ENCODE peak calls at places on chromosomes 6 and 20, in four cellular contexts. C is choroid plexus epithelial cell, L is kidney epithelial cell, O is nephron progenitor cell. R is an unnamed sample.

GRCh38 chr6:149890629-149891045 is 7.3 kb downstream of the RAET1E start:
- DNase-seq in O (no peak), C (no peak), L (no peak), R (no peak)

GRCh38 chr6:95648636-95649035 is 71.3 kb downstream of the MANEA start:
- DNase-seq in C (no peak), L (no peak), O (no peak), R (no peak)

GRCh38 chr20:51456511-51457280 is 85.8 kb downstream of the NFATC2 start:
- DNase-seq in C (peak), L (peak), O (peak), R (peak)

GRCh38 chr6:14086701-14087100 is 30.9 kb upstream of the CD83 start:
- DNase-seq in L (no peak), O (no peak), C (no peak), R (no peak)

GRCh38 chr6:6474170-6474920 is 114.2 kb upstream of the LY86 start:
- DNase-seq in O (peak), L (no peak), C (no peak), R (no peak)

GRCh38 chr6:11727995-11728961 is 50.3 kb downstream of the ADTRP start:
- DNase-seq in O (no peak), C (no peak), L (no peak), R (no peak)

GRCh38 chr20:61584851-61585250 is 332.8 kb downstream of the CDH4 start:
- DNase-seq in L (no peak), O (no peak), C (no peak), R (no peak)

GRCh38 chr6:133833905-133834304 is 55.0 kb upstream of the TCF21 start:
- DNase-seq in L (no peak), O (no peak), C (peak), R (no peak)

GRCh38 chr20:17662333-17663039 is 19.6 kb downstream of the RRBP1 start:
- DNase-seq in C (peak), O (no peak), L (no peak), R (no peak)

GRCh38 chr6:11189865-11190624 is 42.4 kb downstream of the NEDD9 start:
- DNase-seq in O (no peak), L (no peak), C (no peak), R (no peak)

GRCh38 chr6:74117113-74117512 is 421.1 kb downstream of the CD109 start:
- DNase-seq in L (no peak), C (no peak), O (no peak), R (no peak)

GRCh38 chr20:19735446-19735845 is 22.6 kb upstream of the RIN2 start:
- DNase-seq in C (peak), L (peak), O (no peak), R (no peak)

GRCh38 chr6:87152528-87152950 is 2.8 kb upstream of the ZNF292 start:
- DNase-seq in O (no peak), C (peak), L (no peak), R (no peak)

GRCh38 chr6:65707134-65707826 is at the start of gene EYS:
- DNase-seq in L (no peak), O (no peak), C (no peak), R (no peak)

GRCh38 chr6:44226368-44227137 is 3.2 kb downstream of the SLC29A1 start:
- DNase-seq in O (peak), L (no peak), C (no peak), R (no peak)

GRCh38 chr6:44806656-44807055 is 419.1 kb downstream of the CDC5L start:
- DNase-seq in O (no peak), C (no peak), L (no peak), R (no peak)

GRCh38 chr6:148524976-148525375 is 182.3 kb downstream of the SASH1 start:
- DNase-seq in C (peak), O (no peak), L (no peak), R (no peak)

GRCh38 chr20:37729452-37729851 is 35.6 kb downstream of the CTNNBL1 start:
- DNase-seq in L (no peak), O (no peak), C (no peak), R (no peak)

GRCh38 chr20:56752274-56752673 is 123.2 kb downstream of the TFAP2C start:
- DNase-seq in C (no peak), L (no peak), O (no peak), R (peak)

GRCh38 chr6:34953084-34954025 is 64.3 kb downstream of the ANKS1A start:
- DNase-seq in L (peak), O (no peak), C (peak), R (no peak)

GRCh38 chr6:6749791-6750434 is 161.4 kb downstream of the LY86 start:
- DNase-seq in O (peak), C (peak), L (peak), R (peak)

GRCh38 chr6:97102152-97102790 is 177.7 kb downstream of the KLHL32 start:
- DNase-seq in L (no peak), C (no peak), O (no peak), R (no peak)

GRCh38 chr6:2505624-2506023 is 245.1 kb downstream of the MYLK4 start:
- DNase-seq in L (no peak), O (peak), C (no peak), R (no peak)

GRCh38 chr6:99838607-99839006 is 155.4 kb downstream of the MCHR2 start:
- DNase-seq in L (no peak), O (no peak), C (no peak), R (no peak)

GRCh38 chr6:168565112-168565511 is 124.1 kb downstream of the SMOC2 start:
- DNase-seq in C (no peak), L (no peak), O (no peak), R (no peak)

GRCh38 chr6:63740709-63741108 is 105.1 kb downstream of the PHF3 start:
- DNase-seq in C (peak), O (no peak), L (peak), R (peak)

GRCh38 chr20:61170521-61170920 is 81.5 kb upstream of the CDH4 start:
- DNase-seq in C (no peak), L (no peak), O (peak), R (no peak)

GRCh38 chr6:139020689-139021088 is 7.9 kb upstream of the ABRACL start:
- DNase-seq in O (no peak), L (no peak), C (no peak), R (no peak)

GRCh38 chr6:44435500-44435899 is 48.0 kb downstream of the CDC5L start:
- DNase-seq in C (no peak), O (no peak), L (no peak), R (no peak)

GRCh38 chr20:52049001-52049731 is 142.4 kb downstream of the ZFP64 start:
- DNase-seq in C (peak), O (peak), L (no peak), R (no peak)

GRCh38 chr20:59832406-59833156 is 100.9 kb downstream of the SYCP2 start:
- DNase-seq in L (no peak), C (no peak), O (no peak), R (no peak)

GRCh38 chr20:45725134-45725533 is 3.0 kb downstream of the SPINT4 start:
- DNase-seq in O (no peak), L (no peak), C (peak), R (no peak)

GRCh38 chr6:72624557-72625160 is 2.8 kb downstream of the KCNQ5 start:
- DNase-seq in L (no peak), O (peak), C (peak), R (no peak)

GRCh38 chr6:107080036-107080435 is 35.3 kb downstream of the BEND3 start:
- DNase-seq in O (no peak), C (no peak), L (no peak), R (no peak)

GRCh38 chr6:107077710-107078109 is 37.6 kb downstream of the BEND3 start:
- DNase-seq in L (no peak), C (no peak), O (no peak), R (no peak)

GRCh38 chr6:107079429-107079828 is 35.9 kb downstream of the BEND3 start:
- DNase-seq in O (no peak), L (no peak), C (no peak), R (no peak)

GRCh38 chr6:107070686-107071085 is 42.7 kb downstream of the MTRES1 start:
- DNase-seq in O (no peak), C (no peak), L (no peak), R (no peak)

GRCh38 chr6:107075951-107076381 is 39.3 kb downstream of the BEND3 start:
- DNase-seq in O (no peak), C (peak), L (no peak), R (no peak)
- TF ChIP-seq CTCF in O (no peak), C (peak), L (peak), R (no peak)

GRCh38 chr20:35479798-35480197 is 24.4 kb downstream of the CEP250 start:
- DNase-seq in L (no peak), O (no peak), C (no peak), R (no peak)

GRCh38 chr20:35476288-35476687 is 20.9 kb downstream of the CEP250 start:
- DNase-seq in L (no peak), O (no peak), C (no peak), R (no peak)

GRCh38 chr20:35473684-35474083 is 18.3 kb downstream of the CEP250 start:
- DNase-seq in O (no peak), L (no peak), C (no peak), R (no peak)

GRCh38 chr20:35474504-35474903 is 19.1 kb downstream of the CEP250 start:
- DNase-seq in L (no peak), C (no peak), O (no peak), R (no peak)

GRCh38 chr20:35478804-35479472 is 23.5 kb downstream of the CEP250 start:
- DNase-seq in L (no peak), O (no peak), C (peak), R (no peak)
- TF ChIP-seq CTCF in L (peak), O (no peak), C (peak), R (no peak)

GRCh38 chr6:53547815-53548496 is 3.1 kb upstream of the GCLC start:
- DNase-seq in C (peak), O (peak), L (peak), R (peak)
- TF ChIP-seq CTCF in C (no peak), O (no peak), L (no peak), R (peak)

DNA sequence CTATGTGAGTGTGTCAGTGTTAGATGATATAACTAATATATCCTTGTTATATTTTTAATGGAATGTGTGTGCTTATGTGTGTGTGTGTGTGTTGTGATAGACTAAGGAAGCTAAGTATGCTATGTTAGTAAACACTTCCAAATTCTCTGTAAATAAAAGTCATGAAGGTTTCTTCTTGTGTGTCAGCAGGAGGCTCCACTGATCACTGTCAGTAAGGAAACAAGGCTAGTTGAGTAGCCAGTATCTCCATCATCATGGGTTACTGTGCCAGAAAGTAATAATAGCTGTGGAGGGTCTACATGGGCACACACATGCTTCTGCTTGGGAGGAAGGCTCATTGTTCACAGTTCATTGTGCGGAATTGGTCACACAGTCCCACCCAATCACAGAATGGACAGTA is 302.8 kb upstream of the RNF217 start:
- DNase-seq in C (no peak), O (no peak), L (no peak), R (no peak)
- TF ChIP-seq CTCF in C (no peak), O (no peak), L (no peak), R (no peak)

DNA sequence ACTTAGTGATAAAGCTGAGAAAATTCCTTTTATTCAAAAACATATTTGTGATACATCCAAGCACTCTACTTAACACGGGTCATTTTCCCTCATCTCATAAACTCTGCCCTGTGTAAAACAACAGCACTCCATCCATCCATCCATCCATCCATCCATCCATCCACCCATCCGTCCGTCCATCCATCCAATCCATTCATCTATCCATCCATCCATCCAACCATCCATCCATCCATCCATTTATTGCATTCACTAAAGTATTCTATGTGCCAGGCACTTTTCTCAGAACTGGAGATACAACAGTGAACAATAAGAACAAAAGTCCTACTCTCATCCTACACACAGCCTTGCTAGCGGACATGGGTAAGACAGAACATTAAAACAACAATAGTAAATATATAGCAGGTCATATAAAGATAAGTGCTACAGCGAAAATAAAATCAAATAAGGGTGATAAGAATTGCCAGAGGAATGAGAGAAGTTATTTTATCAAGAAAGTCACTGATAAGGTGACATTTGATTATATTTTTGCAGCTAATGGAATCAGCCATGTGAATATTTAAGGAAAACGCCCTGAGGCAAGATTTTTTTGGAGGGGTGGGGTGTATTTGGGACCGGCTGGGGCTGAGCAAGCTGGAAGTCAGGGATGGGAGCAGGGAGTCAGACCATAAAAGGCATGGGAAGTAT is 78.2 kb downstream of the ADAT2 start:
- DNase-seq in L (no peak), O (no peak), C (no peak), R (no peak)
- TF ChIP-seq CTCF in L (no peak), O (no peak), C (no peak), R (no peak)

GRCh38 chr20:25361287-25361683 is 29.4 kb downstream of the ABHD12 start:
- DNase-seq in L (no peak), O (no peak), C (no peak), R (no peak)
- TF ChIP-seq CTCF in L (no peak), O (no peak), C (no peak), R (no peak)

GRCh38 chr6:131602913-131603312 is 25.1 kb downstream of the MED23 start:
- DNase-seq in O (no peak), C (peak), L (peak), R (peak)
- TF ChIP-seq CTCF in O (no peak), C (no peak), L (no peak), R (no peak)

GRCh38 chr6:17900011-17900410 is 87.4 kb downstream of the KIF13A start:
- DNase-seq in O (no peak), C (no peak), L (no peak), R (no peak)
- TF ChIP-seq CTCF in O (no peak), C (no peak), L (no peak), R (no peak)

GRCh38 chr6:160991411-160992322 is at the start of gene MAP3K4:
- DNase-seq in L (no peak), C (peak), O (peak), R (no peak)

GRCh38 chr6:160996316-160996715 is 4.7 kb downstream of the MAP3K4 start:
- DNase-seq in L (no peak), O (no peak), C (peak), R (no peak)

GRCh38 chr6:160990847-160991410 is 640 bp upstream of the MAP3K4 start:
- DNase-seq in O (no peak), C (peak), L (no peak), R (no peak)

GRCh38 chr6:160995271-160995670 is 3.7 kb downstream of the MAP3K4 start:
- DNase-seq in L (no peak), O (no peak), C (no peak), R (no peak)

DNA sequence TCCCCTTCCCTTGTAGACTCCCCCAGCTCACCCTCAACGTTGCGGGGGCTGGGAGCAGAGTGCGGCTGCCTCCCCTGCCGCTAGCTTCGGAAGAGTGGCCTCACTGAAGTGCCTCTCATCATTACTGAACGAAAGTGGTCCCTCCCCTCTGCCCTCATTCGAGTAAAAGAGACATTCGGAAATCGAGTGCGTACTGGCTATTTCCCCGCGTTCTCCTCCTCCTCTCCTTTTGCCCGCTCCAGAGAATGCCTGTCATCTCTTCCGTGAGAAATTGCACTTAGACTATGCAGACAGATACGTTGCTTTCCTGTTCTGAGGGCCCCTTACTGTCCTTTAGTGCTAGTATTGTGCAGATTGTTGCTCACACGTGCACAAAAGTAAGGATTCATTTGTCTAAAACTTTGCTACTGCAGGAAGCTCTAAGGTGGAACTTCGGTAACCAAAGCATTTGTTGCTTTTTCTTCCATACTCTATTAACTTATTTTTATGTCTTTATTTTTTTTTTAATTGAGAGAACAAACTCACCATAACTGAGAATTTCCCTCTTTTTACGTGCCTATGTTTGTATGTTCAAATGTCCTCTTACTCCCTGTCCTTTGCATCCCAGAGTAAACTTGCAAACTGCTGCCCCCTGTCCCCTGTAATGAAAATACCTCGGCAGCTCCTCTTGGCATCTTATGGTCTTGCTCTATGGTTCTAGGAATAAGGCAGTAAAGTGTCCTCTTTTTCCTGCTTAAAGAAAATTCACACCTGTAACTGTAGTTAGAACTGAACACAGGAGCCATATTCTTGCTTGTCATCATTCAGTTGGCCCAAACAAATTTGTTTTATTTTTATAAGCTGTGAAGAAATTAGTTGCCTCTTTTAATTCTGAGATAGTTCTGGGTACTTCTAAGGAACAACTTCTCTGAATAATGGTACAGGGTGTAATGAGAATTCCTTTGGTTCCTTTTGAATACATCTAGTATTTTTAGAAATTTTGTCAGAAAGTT is 1.1 kb downstream of the MAP3K4 start:
- DNase-seq in L (no peak), O (peak), C (peak), R (no peak)
- TF ChIP-seq CTCF in L (peak), O (peak), C (peak), R (peak)

DNA sequence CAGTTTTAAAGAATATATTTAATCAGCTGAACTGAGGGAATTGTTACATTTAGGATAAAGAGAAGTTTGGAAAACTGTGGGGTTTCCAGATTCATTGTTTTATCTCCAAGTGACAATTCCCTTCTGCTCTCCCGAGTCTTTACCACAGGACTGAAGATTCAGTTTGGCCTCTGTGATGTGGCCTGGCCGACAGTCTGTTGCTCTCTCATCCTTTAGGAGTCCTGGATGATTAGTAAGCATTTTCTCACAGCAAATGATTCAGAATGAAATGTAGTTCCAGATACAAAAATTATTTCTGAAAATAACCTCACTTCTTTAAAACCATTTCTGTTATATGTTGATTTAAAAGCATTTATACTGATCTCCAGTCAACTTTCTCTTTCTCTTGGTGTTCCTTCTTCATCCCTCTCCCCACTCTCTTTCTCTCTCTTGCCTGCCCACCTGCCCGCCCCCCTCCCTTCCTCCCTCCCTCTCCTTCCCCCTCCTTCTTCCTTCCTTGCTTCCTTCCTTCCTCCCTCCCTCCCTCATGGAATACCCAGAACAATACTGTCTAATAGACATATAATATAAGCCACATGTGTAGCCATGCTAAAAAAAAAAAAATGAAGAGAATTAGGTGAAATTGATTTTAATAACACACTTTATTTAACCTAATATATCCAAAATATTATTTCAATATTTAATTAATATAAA is 254.9 kb downstream of the PRL start:
- DNase-seq in C (peak), O (no peak), L (no peak), R (no peak)
- TF ChIP-seq CTCF in C (no peak), O (no peak), L (no peak), R (no peak)

R was measured in AG09319.